ENCODE peak calls at places on chromosome 2, in four cellular contexts. One of them, this sample, is unnamed.

GRCh38 chr2:174153757-174154680 is 94.3 kb downstream of the OLA1 start:
- DNase-seq in endodermal cell: no peak
- DNase-seq in transverse colon: no peak
- DNase-seq in K562: peak; percentile 47
- DNase-seq in this sample: no peak

GRCh38 chr2:105857076-105857740 is 112.5 kb downstream of the NCK2 start:
- DNase-seq in transverse colon: no peak
- DNase-seq in endodermal cell: no peak
- DNase-seq in K562: no peak
- DNase-seq in this sample: peak; percentile 47

GRCh38 chr2:53593891-53594585 is 173.6 kb upstream of the CHAC2 start:
- DNase-seq in endodermal cell: no peak
- DNase-seq in transverse colon: no peak
- DNase-seq in K562: no peak
- DNase-seq in this sample: no peak

GRCh38 chr2:238688197-238689153 is 159.4 kb upstream of the TWIST2 start:
- DNase-seq in K562: no peak
- DNase-seq in transverse colon: no peak
- DNase-seq in endodermal cell: no peak
- DNase-seq in this sample: no peak

GRCh38 chr2:72176281-72176680 is 28.6 kb upstream of the CYP26B1 start:
- DNase-seq in transverse colon: no peak
- DNase-seq in K562: peak; percentile 8
- DNase-seq in endodermal cell: no peak
- DNase-seq in this sample: no peak

GRCh38 chr2:207746131-207746530 is 23.6 kb downstream of the FZD5 start:
- DNase-seq in K562: peak; percentile 76
- DNase-seq in transverse colon: peak; percentile 42
- DNase-seq in endodermal cell: peak; percentile 76
- DNase-seq in this sample: no peak

GRCh38 chr2:158650646-158651357 is 144.3 kb upstream of the DAPL1 start:
- DNase-seq in transverse colon: no peak
- DNase-seq in K562: no peak
- DNase-seq in endodermal cell: no peak
- DNase-seq in this sample: no peak

GRCh38 chr2:158501301-158501700 is 44.5 kb downstream of the PKP4 start:
- DNase-seq in endodermal cell: no peak
- DNase-seq in transverse colon: no peak
- DNase-seq in K562: no peak
- DNase-seq in this sample: no peak

GRCh38 chr2:53635681-53636080 is 131.9 kb upstream of the CHAC2 start:
- DNase-seq in K562: no peak
- DNase-seq in endodermal cell: no peak
- DNase-seq in transverse colon: no peak
- DNase-seq in this sample: no peak

GRCh38 chr2:111534816-111535803 is 348.9 kb downstream of the ANAPC1 start:
- DNase-seq in endodermal cell: no peak
- DNase-seq in transverse colon: peak; percentile 37
- DNase-seq in K562: no peak
- DNase-seq in this sample: no peak

GRCh38 chr2:7929276-7929675 is 752.6 kb upstream of the ID2 start:
- DNase-seq in endodermal cell: no peak
- DNase-seq in transverse colon: no peak
- DNase-seq in K562: no peak
- DNase-seq in this sample: no peak

GRCh38 chr2:241272298-241272721 is 43.2 kb downstream of the HDLBP start:
- DNase-seq in transverse colon: peak; percentile 36
- DNase-seq in K562: peak; percentile 13
- DNase-seq in endodermal cell: peak; percentile 73
- DNase-seq in this sample: no peak

GRCh38 chr2:112996635-112997034 is 8.6 kb upstream of the IL36A start:
- DNase-seq in transverse colon: peak; percentile 16
- DNase-seq in endodermal cell: no peak
- DNase-seq in K562: no peak
- DNase-seq in this sample: peak; percentile 71

GRCh38 chr2:199458017-199458805 is 472 bp upstream of the SATB2 start:
- DNase-seq in K562: peak; percentile 75
- DNase-seq in endodermal cell: peak; percentile 83
- DNase-seq in transverse colon: no peak
- DNase-seq in this sample: no peak

GRCh38 chr2:11157731-11158130 is 2.5 kb downstream of the SLC66A3 start:
- DNase-seq in endodermal cell: peak; percentile 39
- DNase-seq in K562: no peak
- DNase-seq in transverse colon: no peak
- DNase-seq in this sample: no peak

GRCh38 chr2:228532233-228532632 is 350.7 kb upstream of the SPHKAP start:
- DNase-seq in K562: no peak
- DNase-seq in endodermal cell: no peak
- DNase-seq in transverse colon: no peak
- DNase-seq in this sample: no peak

GRCh38 chr2:205361272-205361671 is 321.0 kb upstream of the NRP2 start:
- DNase-seq in K562: no peak
- DNase-seq in transverse colon: no peak
- DNase-seq in endodermal cell: no peak
- DNase-seq in this sample: no peak

GRCh38 chr2:204108301-204108700 is 171.7 kb downstream of the ICOS start:
- DNase-seq in endodermal cell: peak; percentile 80
- DNase-seq in K562: peak; percentile 42
- DNase-seq in transverse colon: no peak
- DNase-seq in this sample: peak; percentile 62

GRCh38 chr2:23385748-23386421 is 906 bp downstream of the KLHL29 start:
- DNase-seq in transverse colon: no peak
- DNase-seq in endodermal cell: peak; percentile 71
- DNase-seq in K562: no peak
- DNase-seq in this sample: no peak

GRCh38 chr2:182584462-182584861 is 131.6 kb upstream of the DNAJC10 start:
- DNase-seq in transverse colon: no peak
- DNase-seq in endodermal cell: no peak
- DNase-seq in K562: no peak
- DNase-seq in this sample: no peak

GRCh38 chr2:208315081-208315788 is 49.2 kb downstream of the PIKFYVE start:
- DNase-seq in transverse colon: no peak
- DNase-seq in K562: no peak
- DNase-seq in endodermal cell: no peak
- DNase-seq in this sample: no peak

GRCh38 chr2:102674836-102675235 is 55.5 kb downstream of the SLC9A2 start:
- DNase-seq in K562: peak; percentile 18
- DNase-seq in transverse colon: no peak
- DNase-seq in endodermal cell: no peak
- DNase-seq in this sample: no peak

GRCh38 chr2:191006297-191006696 is 7.7 kb downstream of the STAT1 start:
- DNase-seq in transverse colon: no peak
- DNase-seq in endodermal cell: no peak
- DNase-seq in K562: no peak
- DNase-seq in this sample: no peak

GRCh38 chr2:147588191-147588590 is 256.6 kb upstream of the ACVR2A start:
- DNase-seq in transverse colon: no peak
- DNase-seq in K562: no peak
- DNase-seq in endodermal cell: no peak
- DNase-seq in this sample: no peak

GRCh38 chr2:8432712-8433336 is 249.0 kb upstream of the ID2 start:
- DNase-seq in K562: no peak
- DNase-seq in transverse colon: no peak
- DNase-seq in endodermal cell: no peak
- DNase-seq in this sample: peak; percentile 8

GRCh38 chr2:98020992-98021713 is 25.4 kb upstream of the TMEM131 start:
- DNase-seq in K562: no peak
- DNase-seq in endodermal cell: no peak
- DNase-seq in transverse colon: peak; percentile 82
- DNase-seq in this sample: no peak

GRCh38 chr2:101255501-101255900 is 2.8 kb downstream of the CNOT11 start:
- DNase-seq in K562: no peak
- DNase-seq in transverse colon: no peak
- DNase-seq in endodermal cell: no peak
- DNase-seq in this sample: no peak

GRCh38 chr2:129732630-129733026 is 246.8 kb upstream of the RAB6C start:
- DNase-seq in endodermal cell: peak; percentile 31
- DNase-seq in K562: no peak
- DNase-seq in transverse colon: no peak
- DNase-seq in this sample: no peak

GRCh38 chr2:129731925-129732629 is 247.4 kb upstream of the RAB6C start:
- DNase-seq in transverse colon: no peak
- DNase-seq in K562: no peak
- DNase-seq in endodermal cell: peak; percentile 23
- DNase-seq in this sample: no peak

GRCh38 chr2:129733579-129733978 is 245.9 kb upstream of the RAB6C start:
- DNase-seq in transverse colon: no peak
- DNase-seq in endodermal cell: no peak
- DNase-seq in K562: no peak
- DNase-seq in this sample: no peak

GRCh38 chr2:129734343-129735034 is 245.0 kb upstream of the RAB6C start:
- DNase-seq in endodermal cell: peak; percentile 17
- DNase-seq in K562: no peak
- DNase-seq in transverse colon: no peak
- DNase-seq in this sample: no peak

DNA sequence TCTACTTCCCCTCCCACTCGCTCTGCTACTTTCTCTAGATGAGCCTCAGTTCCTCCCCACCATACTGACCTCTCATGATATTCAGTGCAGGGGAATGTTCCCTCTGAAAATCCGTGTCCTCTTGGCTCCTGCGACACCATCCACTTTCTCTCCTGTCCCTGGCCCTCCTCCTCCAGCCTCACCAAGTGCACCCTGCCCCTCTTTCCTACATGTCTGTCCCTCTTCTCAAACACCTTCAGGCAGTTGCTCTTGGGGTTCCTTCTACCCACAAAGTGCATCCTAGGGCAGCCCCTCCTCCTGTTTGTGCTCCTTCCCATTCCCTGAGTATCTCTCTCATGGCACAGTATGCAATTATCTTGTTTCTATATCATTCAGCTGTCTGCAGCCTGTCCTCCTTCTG is 246.4 kb upstream of the RAB6C start:
- DNase-seq in K562: no peak
- DNase-seq in endodermal cell: peak; percentile 20
- DNase-seq in transverse colon: no peak
- DNase-seq in this sample: no peak
- H3K27ac ChIP-seq in K562: no peak overlapping the region
- H3K27ac ChIP-seq in endodermal cell: no peak overlapping the region
- H3K27ac ChIP-seq in transverse colon: no peak overlapping the region
- H3K27ac ChIP-seq in this sample: no peak overlapping the region

GRCh38 chr2:74416721-74417120 is 4.7 kb downstream of the C2orf81 start:
- DNase-seq in K562: no peak
- DNase-seq in endodermal cell: no peak
- DNase-seq in transverse colon: no peak
- DNase-seq in this sample: no peak

GRCh38 chr2:74413001-74413698 is 8.3 kb downstream of the C2orf81 start:
- DNase-seq in endodermal cell: no peak
- DNase-seq in K562: no peak
- DNase-seq in transverse colon: no peak
- DNase-seq in this sample: no peak

GRCh38 chr2:74414913-74415761 is 6.3 kb downstream of the C2orf81 start:
- DNase-seq in K562: no peak
- DNase-seq in transverse colon: peak; percentile 51
- DNase-seq in endodermal cell: peak; percentile 45
- DNase-seq in this sample: no peak

GRCh38 chr2:74415762-74416395 is 5.5 kb downstream of the C2orf81 start:
- DNase-seq in transverse colon: no peak
- DNase-seq in endodermal cell: peak; percentile 57
- DNase-seq in K562: no peak
- DNase-seq in this sample: peak; percentile 24

DNA sequence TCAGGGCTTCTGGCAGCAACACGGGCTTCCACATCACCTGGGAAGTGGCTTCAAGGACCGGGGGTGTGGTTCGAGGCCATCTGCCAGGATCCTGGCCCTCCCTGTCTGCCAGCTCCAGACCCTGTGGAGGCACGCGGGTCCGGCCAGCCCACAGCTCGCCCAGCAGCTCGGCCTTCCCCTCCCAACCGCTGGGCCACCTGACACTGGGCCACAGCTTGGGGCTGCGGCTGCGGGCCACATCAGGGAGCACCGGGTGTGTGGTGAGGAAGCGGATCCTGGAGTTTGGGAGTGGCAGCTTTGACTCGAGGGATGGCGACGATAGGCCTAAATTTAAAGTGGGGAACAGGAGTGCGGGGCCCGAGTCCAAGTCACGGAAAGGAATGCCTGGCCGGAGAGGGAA is 6.9 kb downstream of the C2orf81 start:
- DNase-seq in transverse colon: no peak
- DNase-seq in endodermal cell: peak; percentile 54
- DNase-seq in K562: no peak
- DNase-seq in this sample: no peak
- H3K4me3 ChIP-seq in transverse colon: peak overlapping the region; percentile 52
- H3K4me3 ChIP-seq in endodermal cell: no peak overlapping the region
- H3K4me3 ChIP-seq in K562: no peak overlapping the region
- H3K4me3 ChIP-seq in this sample: peak overlapping the region; percentile 57

GRCh38 chr2:36446258-36446657 is 90.7 kb downstream of the CRIM1 start:
- DNase-seq in transverse colon: no peak
- DNase-seq in K562: no peak
- DNase-seq in endodermal cell: no peak
- DNase-seq in this sample: no peak
- H3K4me1 ChIP-seq in transverse colon: peaks cover 7% of the 10 kb centered on the region
- H3K4me1 ChIP-seq in K562: no peaks in the 10 kb centered on the region
- H3K4me1 ChIP-seq in endodermal cell: peaks cover 15% of the 10 kb centered on the region
- H3K4me1 ChIP-seq in this sample: no peaks in the 10 kb centered on the region

DNA sequence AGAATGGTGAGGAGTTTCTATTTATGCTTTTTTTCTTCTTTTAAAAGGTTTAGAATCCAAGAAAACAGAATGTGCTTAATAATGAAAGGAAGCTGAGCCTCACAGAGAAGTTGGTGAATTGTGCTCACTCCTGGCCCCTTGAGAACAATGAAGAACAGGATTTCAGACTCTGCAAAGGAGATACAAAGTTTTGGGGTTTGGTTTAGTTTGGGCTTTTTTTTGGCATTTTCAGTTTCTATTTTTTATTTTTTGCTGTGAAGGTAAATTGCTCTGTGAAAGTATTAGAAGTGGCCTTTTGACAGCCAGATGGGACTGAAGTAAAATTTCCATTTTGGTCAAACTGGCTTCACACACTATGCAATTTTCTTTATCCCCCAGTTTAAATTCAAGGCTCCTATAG is 247.3 kb upstream of the GYPC start:
- DNase-seq in endodermal cell: no peak
- DNase-seq in K562: no peak
- DNase-seq in transverse colon: no peak
- DNase-seq in this sample: no peak
- H3K27ac ChIP-seq in endodermal cell: no peak overlapping the region
- H3K27ac ChIP-seq in K562: no peak overlapping the region
- H3K27ac ChIP-seq in transverse colon: no peak overlapping the region
- H3K27ac ChIP-seq in this sample: no peak overlapping the region

GRCh38 chr2:26179446-26179907 is 6.6 kb downstream of the GAREM2 start:
- DNase-seq in endodermal cell: peak; percentile 83
- DNase-seq in transverse colon: no peak
- DNase-seq in K562: no peak
- DNase-seq in this sample: no peak
- H3K4me3 ChIP-seq in endodermal cell: peak overlapping the region; percentile 68
- H3K4me3 ChIP-seq in transverse colon: peak overlapping the region; percentile 68
- H3K4me3 ChIP-seq in K562: no peak overlapping the region
- H3K4me3 ChIP-seq in this sample: peak overlapping the region; percentile 46

DNA sequence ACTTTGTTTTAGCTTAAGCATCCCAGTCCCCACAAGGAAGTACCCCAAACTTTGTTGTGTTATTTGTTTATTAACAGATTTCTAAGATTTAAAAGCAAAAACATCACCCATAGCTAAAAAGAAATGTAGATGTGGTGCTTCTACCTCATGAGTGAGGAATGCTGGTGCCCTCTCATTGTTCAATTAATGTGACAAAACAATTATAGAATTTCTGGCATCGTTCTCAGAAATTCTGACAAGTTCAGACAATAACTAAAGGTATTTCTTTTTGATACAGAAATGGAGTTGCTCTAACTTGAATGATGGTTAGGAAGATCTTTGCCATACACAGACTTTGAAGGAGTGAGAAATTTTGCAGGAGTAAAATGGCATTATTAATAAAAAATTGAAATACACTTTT is 42.9 kb downstream of the SPRED2 start:
- DNase-seq in endodermal cell: no peak
- DNase-seq in K562: no peak
- DNase-seq in transverse colon: no peak
- DNase-seq in this sample: no peak
- H3K4me1 ChIP-seq in endodermal cell: peaks cover 14% of the 10 kb centered on the region
- H3K4me1 ChIP-seq in K562: peaks cover 18% of the 10 kb centered on the region
- H3K4me1 ChIP-seq in transverse colon: peaks cover 2% of the 10 kb centered on the region
- H3K4me1 ChIP-seq in this sample: no peaks in the 10 kb centered on the region

This sample was measured in naive thymus-derived CD4-positive, alpha-beta T cell.